ENCODE peak calls at places on chromosome 21, in ten cellular contexts. One of them, this sample, is unnamed.

GRCh38 chr21:34886554-34887385 is 162.3 kb downstream of the RUNX1 start:
- DNase-seq in naive thymus-derived CD4-positive, alpha-beta T cell: no peak
- DNase-seq in SK-N-SH: peak; percentile 54
- DNase-seq in tibial nerve: no peak
- DNase-seq in AG04450: no peak
- DNase-seq in MM.1S: peak; percentile 35
- DNase-seq in lung: no peak
- DNase-seq in heart right ventricle: peak; percentile 24
- DNase-seq in IMR-90: no peak
- DNase-seq in dorsolateral prefrontal cortex: no peak
- DNase-seq in this sample: no peak

GRCh38 chr21:29130234-29130993 is at the start of gene MAP3K7CL:
- DNase-seq in lung: peak; percentile 46
- DNase-seq in dorsolateral prefrontal cortex: no peak
- DNase-seq in naive thymus-derived CD4-positive, alpha-beta T cell: no peak
- DNase-seq in IMR-90: peak; percentile 100
- DNase-seq in MM.1S: no peak
- DNase-seq in heart right ventricle: peak; percentile 23
- DNase-seq in AG04450: peak; percentile 99
- DNase-seq in SK-N-SH: no peak
- DNase-seq in tibial nerve: peak; percentile 23
- DNase-seq in this sample: peak; percentile 87

GRCh38 chr21:20997308-20997632 is 939 bp upstream of the NCAM2 start:
- DNase-seq in heart right ventricle: peak; percentile 21
- DNase-seq in SK-N-SH: peak; percentile 38
- DNase-seq in AG04450: no peak
- DNase-seq in MM.1S: no peak
- DNase-seq in IMR-90: no peak
- DNase-seq in tibial nerve: no peak
- DNase-seq in dorsolateral prefrontal cortex: peak; percentile 40
- DNase-seq in naive thymus-derived CD4-positive, alpha-beta T cell: no peak
- DNase-seq in lung: no peak
- DNase-seq in this sample: no peak

GRCh38 chr21:25625036-25625435 is 14.0 kb upstream of the JAM2 start:
- DNase-seq in IMR-90: peak; percentile 47
- DNase-seq in dorsolateral prefrontal cortex: no peak
- DNase-seq in heart right ventricle: no peak
- DNase-seq in tibial nerve: no peak
- DNase-seq in AG04450: no peak
- DNase-seq in SK-N-SH: no peak
- DNase-seq in MM.1S: no peak
- DNase-seq in lung: no peak
- DNase-seq in naive thymus-derived CD4-positive, alpha-beta T cell: no peak
- DNase-seq in this sample: no peak

GRCh38 chr21:35345954-35346353 is 296.9 kb upstream of the RUNX1 start:
- DNase-seq in AG04450: no peak
- DNase-seq in naive thymus-derived CD4-positive, alpha-beta T cell: no peak
- DNase-seq in IMR-90: no peak
- DNase-seq in SK-N-SH: no peak
- DNase-seq in tibial nerve: no peak
- DNase-seq in heart right ventricle: no peak
- DNase-seq in MM.1S: no peak
- DNase-seq in dorsolateral prefrontal cortex: no peak
- DNase-seq in lung: no peak
- DNase-seq in this sample: no peak

GRCh38 chr21:36323032-36323431 is 3.0 kb downstream of the MORC3 start:
- DNase-seq in lung: no peak
- DNase-seq in SK-N-SH: no peak
- DNase-seq in tibial nerve: no peak
- DNase-seq in MM.1S: no peak
- DNase-seq in dorsolateral prefrontal cortex: no peak
- DNase-seq in naive thymus-derived CD4-positive, alpha-beta T cell: no peak
- DNase-seq in heart right ventricle: no peak
- DNase-seq in IMR-90: peak; percentile 20
- DNase-seq in AG04450: no peak
- DNase-seq in this sample: peak; percentile 56

GRCh38 chr21:17848228-17848627 is 29.1 kb upstream of the C21orf91 start:
- DNase-seq in dorsolateral prefrontal cortex: no peak
- DNase-seq in IMR-90: peak; percentile 97
- DNase-seq in SK-N-SH: no peak
- DNase-seq in AG04450: peak; percentile 90
- DNase-seq in heart right ventricle: no peak
- DNase-seq in lung: no peak
- DNase-seq in MM.1S: no peak
- DNase-seq in naive thymus-derived CD4-positive, alpha-beta T cell: no peak
- DNase-seq in tibial nerve: peak; percentile 14
- DNase-seq in this sample: no peak

GRCh38 chr21:40769231-40769630 is 77.7 kb downstream of the DSCAM start:
- DNase-seq in lung: no peak
- DNase-seq in naive thymus-derived CD4-positive, alpha-beta T cell: no peak
- DNase-seq in AG04450: no peak
- DNase-seq in dorsolateral prefrontal cortex: no peak
- DNase-seq in heart right ventricle: no peak
- DNase-seq in IMR-90: no peak
- DNase-seq in MM.1S: peak; percentile 61
- DNase-seq in tibial nerve: no peak
- DNase-seq in SK-N-SH: no peak
- DNase-seq in this sample: no peak

GRCh38 chr21:25127811-25128210 is 479.5 kb downstream of the MRPL39 start:
- DNase-seq in lung: no peak
- DNase-seq in heart right ventricle: no peak
- DNase-seq in SK-N-SH: no peak
- DNase-seq in IMR-90: no peak
- DNase-seq in AG04450: no peak
- DNase-seq in dorsolateral prefrontal cortex: no peak
- DNase-seq in tibial nerve: no peak
- DNase-seq in naive thymus-derived CD4-positive, alpha-beta T cell: no peak
- DNase-seq in MM.1S: no peak
- DNase-seq in this sample: no peak

GRCh38 chr21:39153373-39153772 is 29.9 kb downstream of the PSMG1 start:
- DNase-seq in IMR-90: no peak
- DNase-seq in heart right ventricle: no peak
- DNase-seq in MM.1S: peak; percentile 25
- DNase-seq in naive thymus-derived CD4-positive, alpha-beta T cell: no peak
- DNase-seq in AG04450: no peak
- DNase-seq in tibial nerve: no peak
- DNase-seq in dorsolateral prefrontal cortex: no peak
- DNase-seq in SK-N-SH: peak; percentile 44
- DNase-seq in lung: no peak
- DNase-seq in this sample: no peak

GRCh38 chr21:37665230-37666024 is 250.8 kb downstream of the KCNJ6 start:
- DNase-seq in lung: no peak
- DNase-seq in MM.1S: no peak
- DNase-seq in IMR-90: no peak
- DNase-seq in naive thymus-derived CD4-positive, alpha-beta T cell: no peak
- DNase-seq in AG04450: no peak
- DNase-seq in heart right ventricle: no peak
- DNase-seq in dorsolateral prefrontal cortex: no peak
- DNase-seq in tibial nerve: no peak
- DNase-seq in SK-N-SH: no peak
- DNase-seq in this sample: no peak

GRCh38 chr21:26007911-26008579 is 162.5 kb downstream of the APP start:
- DNase-seq in SK-N-SH: no peak
- DNase-seq in AG04450: no peak
- DNase-seq in naive thymus-derived CD4-positive, alpha-beta T cell: no peak
- DNase-seq in dorsolateral prefrontal cortex: no peak
- DNase-seq in MM.1S: no peak
- DNase-seq in lung: no peak
- DNase-seq in heart right ventricle: no peak
- DNase-seq in IMR-90: peak; percentile 24
- DNase-seq in tibial nerve: no peak
- DNase-seq in this sample: no peak

GRCh38 chr21:37580690-37581089 is 214.1 kb downstream of the DYRK1A start:
- DNase-seq in AG04450: no peak
- DNase-seq in naive thymus-derived CD4-positive, alpha-beta T cell: no peak
- DNase-seq in MM.1S: no peak
- DNase-seq in dorsolateral prefrontal cortex: no peak
- DNase-seq in heart right ventricle: no peak
- DNase-seq in lung: no peak
- DNase-seq in tibial nerve: no peak
- DNase-seq in SK-N-SH: no peak
- DNase-seq in IMR-90: no peak
- DNase-seq in this sample: no peak

GRCh38 chr21:25457411-25457810 is 149.9 kb downstream of the MRPL39 start:
- DNase-seq in naive thymus-derived CD4-positive, alpha-beta T cell: no peak
- DNase-seq in heart right ventricle: no peak
- DNase-seq in SK-N-SH: no peak
- DNase-seq in MM.1S: peak; percentile 89
- DNase-seq in tibial nerve: no peak
- DNase-seq in IMR-90: peak; percentile 85
- DNase-seq in AG04450: peak; percentile 13
- DNase-seq in lung: no peak
- DNase-seq in dorsolateral prefrontal cortex: no peak
- DNase-seq in this sample: no peak

GRCh38 chr21:45574691-45575090 is 32.5 kb upstream of the SLC19A1 start:
- DNase-seq in naive thymus-derived CD4-positive, alpha-beta T cell: no peak
- DNase-seq in heart right ventricle: no peak
- DNase-seq in SK-N-SH: peak; percentile 34
- DNase-seq in MM.1S: no peak
- DNase-seq in tibial nerve: no peak
- DNase-seq in IMR-90: no peak
- DNase-seq in dorsolateral prefrontal cortex: no peak
- DNase-seq in AG04450: no peak
- DNase-seq in lung: no peak
- DNase-seq in this sample: no peak

GRCh38 chr21:40850071-40850470 is 3.1 kb upstream of the DSCAM start:
- DNase-seq in naive thymus-derived CD4-positive, alpha-beta T cell: no peak
- DNase-seq in AG04450: no peak
- DNase-seq in dorsolateral prefrontal cortex: no peak
- DNase-seq in lung: no peak
- DNase-seq in IMR-90: no peak
- DNase-seq in tibial nerve: no peak
- DNase-seq in heart right ventricle: no peak
- DNase-seq in SK-N-SH: no peak
- DNase-seq in MM.1S: no peak
- DNase-seq in this sample: no peak

GRCh38 chr21:31875424-31876097 is 2.7 kb downstream of the HUNK start:
- DNase-seq in MM.1S: no peak
- DNase-seq in heart right ventricle: no peak
- DNase-seq in AG04450: no peak
- DNase-seq in naive thymus-derived CD4-positive, alpha-beta T cell: no peak
- DNase-seq in tibial nerve: no peak
- DNase-seq in IMR-90: peak; percentile 52
- DNase-seq in lung: no peak
- DNase-seq in dorsolateral prefrontal cortex: peak; percentile 54
- DNase-seq in SK-N-SH: no peak
- DNase-seq in this sample: no peak
- H3K27me3 ChIP-seq in MM.1S: peaks cover 6% of the 10 kb centered on the region
- H3K27me3 ChIP-seq in heart right ventricle: peaks cover 58% of the 10 kb centered on the region
- H3K27me3 ChIP-seq in AG04450: peaks cover 34% of the 10 kb centered on the region
- H3K27me3 ChIP-seq in naive thymus-derived CD4-positive, alpha-beta T cell: no peaks in the 10 kb centered on the region
- H3K27me3 ChIP-seq in tibial nerve: peaks cover 16% of the 10 kb centered on the region
- H3K27me3 ChIP-seq in IMR-90: no peaks in the 10 kb centered on the region
- H3K27me3 ChIP-seq in lung: no peaks in the 10 kb centered on the region
- H3K27me3 ChIP-seq in dorsolateral prefrontal cortex: no peaks in the 10 kb centered on the region
- H3K27me3 ChIP-seq in SK-N-SH: peaks cover 5% of the 10 kb centered on the region
- H3K27me3 ChIP-seq in this sample: no peaks in the 10 kb centered on the region

DNA sequence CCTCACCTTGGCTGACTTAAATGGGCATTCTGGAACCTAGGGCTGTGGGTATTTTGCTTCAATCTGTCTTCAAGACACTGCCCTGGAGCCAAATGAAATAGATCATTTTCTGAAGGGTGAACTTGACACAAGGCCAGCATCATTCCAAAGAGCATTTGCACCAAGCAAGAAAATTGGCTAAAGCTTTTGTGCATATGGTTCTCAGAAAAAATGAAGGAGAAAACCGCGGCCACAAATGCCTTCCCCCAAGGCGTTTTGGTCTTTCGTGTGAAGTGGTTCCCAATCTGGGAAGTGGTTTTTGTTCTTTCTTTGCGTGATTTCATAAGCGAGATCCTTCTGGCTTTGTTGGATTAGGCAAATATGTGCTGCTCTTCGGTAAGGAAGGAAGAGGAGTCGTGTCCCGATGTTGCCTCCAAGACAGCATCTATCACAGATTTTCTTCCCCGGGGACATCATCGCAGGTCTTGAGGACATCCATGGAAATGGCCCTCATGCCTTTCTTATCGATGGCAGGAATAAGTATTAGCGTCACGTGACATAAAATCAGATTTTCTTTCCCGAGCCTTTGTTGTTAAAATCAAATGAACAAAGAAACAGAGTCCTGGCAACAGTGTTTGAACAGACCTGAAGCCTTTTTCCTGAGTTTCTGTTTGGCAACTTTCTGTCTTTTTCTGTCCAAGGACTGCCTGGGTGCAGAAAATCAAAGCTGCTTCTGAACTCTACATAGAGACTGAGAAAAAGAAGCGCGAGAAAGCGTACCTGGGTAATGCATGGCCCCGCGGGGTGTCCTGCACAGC is 31.0 kb downstream of the ATP5PO start:
- DNase-seq in AG04450: no peak
- DNase-seq in IMR-90: no peak
- DNase-seq in tibial nerve: no peak
- DNase-seq in heart right ventricle: no peak
- DNase-seq in naive thymus-derived CD4-positive, alpha-beta T cell: no peak
- DNase-seq in lung: no peak
- DNase-seq in dorsolateral prefrontal cortex: no peak
- DNase-seq in MM.1S: no peak
- DNase-seq in SK-N-SH: no peak
- DNase-seq in this sample: no peak
- H3K4me3 ChIP-seq in AG04450: no peak overlapping the region
- H3K4me3 ChIP-seq in IMR-90: no peak overlapping the region
- H3K4me3 ChIP-seq in tibial nerve: no peak overlapping the region
- H3K4me3 ChIP-seq in heart right ventricle: no peak overlapping the region
- H3K4me3 ChIP-seq in naive thymus-derived CD4-positive, alpha-beta T cell: no peak overlapping the region
- H3K4me3 ChIP-seq in lung: no peak overlapping the region
- H3K4me3 ChIP-seq in dorsolateral prefrontal cortex: no peak overlapping the region
- H3K4me3 ChIP-seq in MM.1S: no peak overlapping the region
- H3K4me3 ChIP-seq in SK-N-SH: no peak overlapping the region
- H3K4me3 ChIP-seq in this sample: no peak overlapping the region

DNA sequence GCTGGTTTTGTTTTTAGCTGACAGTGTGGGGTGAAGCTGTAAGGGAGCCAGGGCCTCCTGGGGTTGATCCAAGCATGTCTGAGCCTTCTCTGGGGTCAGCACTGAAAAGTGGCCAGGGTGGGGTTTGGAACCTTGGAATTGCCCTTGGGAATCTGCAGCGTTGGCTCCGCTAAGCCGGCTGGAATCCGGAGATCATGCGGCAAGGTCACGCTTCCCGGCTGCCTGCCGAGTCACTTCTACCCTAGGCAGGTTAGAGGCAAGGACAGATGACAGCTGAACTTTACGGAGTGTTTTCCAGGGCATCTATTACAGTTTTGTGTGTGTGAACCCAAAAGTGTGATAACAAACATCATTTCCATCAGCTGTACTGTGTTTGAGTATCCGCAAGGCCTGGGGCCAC is 17.1 kb downstream of the ABCG1 start:
- DNase-seq in lung: no peak
- DNase-seq in SK-N-SH: no peak
- DNase-seq in heart right ventricle: peak; percentile 69
- DNase-seq in IMR-90: no peak
- DNase-seq in tibial nerve: no peak
- DNase-seq in MM.1S: no peak
- DNase-seq in AG04450: no peak
- DNase-seq in dorsolateral prefrontal cortex: no peak
- DNase-seq in naive thymus-derived CD4-positive, alpha-beta T cell: no peak
- DNase-seq in this sample: no peak
- H3K27me3 ChIP-seq in lung: no peaks in the 10 kb centered on the region
- H3K27me3 ChIP-seq in SK-N-SH: peaks cover 6% of the 10 kb centered on the region
- H3K27me3 ChIP-seq in heart right ventricle: no peaks in the 10 kb centered on the region
- H3K27me3 ChIP-seq in IMR-90: peaks cover 19% of the 10 kb centered on the region
- H3K27me3 ChIP-seq in tibial nerve: no peaks in the 10 kb centered on the region
- H3K27me3 ChIP-seq in MM.1S: peaks cover 41% of the 10 kb centered on the region
- H3K27me3 ChIP-seq in AG04450: peaks cover 37% of the 10 kb centered on the region
- H3K27me3 ChIP-seq in dorsolateral prefrontal cortex: no peaks in the 10 kb centered on the region
- H3K27me3 ChIP-seq in naive thymus-derived CD4-positive, alpha-beta T cell: no peaks in the 10 kb centered on the region
- H3K27me3 ChIP-seq in this sample: no peaks in the 10 kb centered on the region

GRCh38 chr21:44486302-44486701 is 31.0 kb downstream of the LRRC3 start:
- DNase-seq in IMR-90: no peak
- DNase-seq in lung: no peak
- DNase-seq in AG04450: no peak
- DNase-seq in naive thymus-derived CD4-positive, alpha-beta T cell: no peak
- DNase-seq in heart right ventricle: no peak
- DNase-seq in tibial nerve: no peak
- DNase-seq in dorsolateral prefrontal cortex: no peak
- DNase-seq in MM.1S: no peak
- DNase-seq in SK-N-SH: no peak
- DNase-seq in this sample: no peak
- H3K4me3 ChIP-seq in IMR-90: no peak overlapping the region
- H3K4me3 ChIP-seq in lung: no peak overlapping the region
- H3K4me3 ChIP-seq in AG04450: no peak overlapping the region
- H3K4me3 ChIP-seq in naive thymus-derived CD4-positive, alpha-beta T cell: no peak overlapping the region
- H3K4me3 ChIP-seq in heart right ventricle: no peak overlapping the region
- H3K4me3 ChIP-seq in tibial nerve: no peak overlapping the region
- H3K4me3 ChIP-seq in dorsolateral prefrontal cortex: no peak overlapping the region
- H3K4me3 ChIP-seq in MM.1S: no peak overlapping the region
- H3K4me3 ChIP-seq in SK-N-SH: peak overlapping the region; percentile 65
- H3K4me3 ChIP-seq in this sample: no peak overlapping the region